ENCODE peak calls at places on chromosome 5, in four cellular contexts. B is fibroblast of villous mesenchyme, Q is sigmoid colon, V is right atrium auricular region. I is an unnamed sample.

GRCh38 chr5:136905571-136905970 is 540.2 kb upstream of the TRPC7 start:
- DNase-seq in B (no peak), Q (no peak), V (no peak), I (no peak)

GRCh38 chr5:56018860-56019259 is 24.1 kb upstream of the IL6ST start:
- DNase-seq in B (no peak), Q (no peak), V (no peak), I (no peak)

GRCh38 chr5:76610196-76610595 is 13.0 kb downstream of the F2RL2 start:
- DNase-seq in B (no peak), Q (no peak), V (no peak), I (no peak)

GRCh38 chr5:164060956-164061355 is 555.5 kb downstream of the MAT2B start:
- DNase-seq in B (no peak), Q (no peak), V (no peak), I (no peak)

GRCh38 chr5:65855758-65856157 is 70.6 kb upstream of the ERBIN start:
- DNase-seq in B (no peak), Q (no peak), V (no peak), I (no peak)

GRCh38 chr5:119420173-119420572 is 32.1 kb upstream of the HSD17B4 start:
- DNase-seq in B (no peak), Q (no peak), V (no peak), I (no peak)

GRCh38 chr5:118698774-118699173 is 289.6 kb downstream of the DTWD2 start:
- DNase-seq in B (no peak), Q (no peak), V (no peak), I (no peak)

GRCh38 chr5:97002983-97003382 is 67.1 kb downstream of the LNPEP start:
- DNase-seq in B (no peak), Q (no peak), V (no peak), I (no peak)

GRCh38 chr5:153983885-153984284 is 54.8 kb downstream of the FAM114A2 start:
- DNase-seq in B (no peak), Q (no peak), V (no peak), I (no peak)

GRCh38 chr5:177300236-177300880 is 3.2 kb downstream of the RAB24 start:
- DNase-seq in B (peak; percentile 90), Q (peak; percentile 76), V (peak; percentile 51), I (no peak)

GRCh38 chr5:172491481-172491880 is 37.2 kb upstream of the SH3PXD2B start:
- DNase-seq in B (no peak), Q (no peak), V (no peak), I (peak; percentile 45)

GRCh38 chr5:110853267-110853666 is 114.5 kb downstream of the SLC25A46 start:
- DNase-seq in B (peak; percentile 27), Q (no peak), V (no peak), I (no peak)

GRCh38 chr5:78467744-78468357 is 107.4 kb downstream of the SCAMP1 start:
- DNase-seq in B (peak; percentile 63), Q (no peak), V (no peak), I (no peak)

GRCh38 chr5:1030801-1031271 is 22.2 kb downstream of the NKD2 start:
- DNase-seq in B (no peak), Q (peak; percentile 61), V (no peak), I (no peak)

GRCh38 chr5:125465703-125466102 is 719.3 kb upstream of the ZNF608 start:
- DNase-seq in B (no peak), Q (no peak), V (no peak), I (no peak)

GRCh38 chr5:96253140-96253539 is 179.9 kb downstream of the PCSK1 start:
- DNase-seq in B (no peak), Q (no peak), V (no peak), I (no peak)

GRCh38 chr5:133877351-133878235 is 90.8 kb downstream of the C5orf15 start:
- DNase-seq in B (no peak), Q (no peak), V (no peak), I (peak; percentile 43)

GRCh38 chr5:167514461-167514860 is 777.0 kb upstream of the WWC1 start:
- DNase-seq in B (no peak), Q (no peak), V (no peak), I (no peak)

GRCh38 chr5:14706615-14707021 is 42.1 kb downstream of the OTULIN start:
- DNase-seq in B (peak; percentile 82), Q (no peak), V (no peak), I (no peak)

GRCh38 chr5:150119421-150120061 is 33.2 kb upstream of the CSF1R start:
- DNase-seq in B (no peak), Q (peak; percentile 60), V (no peak), I (peak; percentile 51)

GRCh38 chr5:140785905-140786686 is at the start of gene PCDHA1:
- DNase-seq in B (no peak), Q (no peak), V (no peak), I (no peak)

GRCh38 chr5:124954784-124955183 is 208.3 kb upstream of the ZNF608 start:
- DNase-seq in B (no peak), Q (no peak), V (no peak), I (no peak)

GRCh38 chr5:126339215-126339805 is 83.9 kb upstream of the GRAMD2B start:
- DNase-seq in B (peak; percentile 78), Q (no peak), V (no peak), I (no peak)

GRCh38 chr5:114447084-114447773 is 85.4 kb downstream of the KCNN2 start:
- DNase-seq in B (no peak), Q (no peak), V (no peak), I (no peak)

GRCh38 chr5:143316844-143317631 is 86.4 kb downstream of the NR3C1 start:
- DNase-seq in B (no peak), Q (no peak), V (no peak), I (no peak)

GRCh38 chr5:123098767-123099513 is 9.9 kb downstream of the PRDM6 start:
- DNase-seq in B (peak; percentile 79), Q (no peak), V (no peak), I (no peak)

GRCh38 chr5:132099073-132099748 is 25.6 kb downstream of the CSF2 start:
- DNase-seq in B (no peak), Q (no peak), V (no peak), I (no peak)

GRCh38 chr5:113292535-113292934 is 142.3 kb downstream of the TSSK1B start:
- DNase-seq in B (peak; percentile 18), Q (no peak), V (no peak), I (no peak)
- H3K4me3 ChIP-seq in B (peak overlapping the region; percentile 77), Q (peak overlapping the region; percentile 62), V (peak overlapping the region; percentile 83), I (peak overlapping the region; percentile 92)

DNA sequence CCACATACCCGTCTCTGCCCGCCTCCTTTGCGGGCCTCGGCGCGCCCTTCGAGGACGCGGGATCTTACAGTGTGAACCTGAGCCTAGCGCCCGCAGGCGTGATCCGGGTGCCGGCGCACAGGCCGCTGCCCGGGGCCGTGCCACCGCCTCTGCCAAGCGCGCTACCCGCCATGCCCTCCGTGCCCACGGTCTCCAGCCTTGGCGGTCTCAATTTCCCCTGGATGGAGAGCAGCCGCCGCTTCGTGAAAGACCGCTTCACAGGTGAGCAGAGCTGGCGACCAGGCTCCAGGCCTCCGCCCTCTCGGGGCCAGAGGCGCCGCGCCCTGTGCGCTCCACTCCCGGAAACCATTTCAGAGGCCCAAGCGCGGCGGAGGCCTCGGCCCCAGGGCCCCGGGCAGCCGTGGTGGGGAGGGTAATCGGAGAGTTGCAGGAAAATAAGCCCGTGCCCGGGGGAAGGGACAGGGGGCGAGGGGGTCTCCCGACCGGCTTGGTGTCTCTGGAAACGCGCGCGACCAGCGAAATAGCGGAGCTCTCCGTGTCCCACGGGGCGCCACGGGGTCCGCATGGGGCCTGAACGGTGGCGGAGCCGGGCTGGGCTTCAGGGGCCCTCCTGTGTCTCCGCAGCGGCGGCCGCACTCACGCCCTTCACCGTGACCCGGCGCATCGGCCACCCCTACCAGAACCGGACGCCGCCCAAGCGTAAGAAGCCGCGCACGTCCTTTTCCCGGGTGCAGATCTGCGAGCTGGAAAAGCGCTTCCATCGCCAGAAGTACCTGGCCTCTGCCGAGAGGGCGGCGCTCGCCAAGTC is 682 bp downstream of the TLX3 start:
- DNase-seq in B (no peak), Q (no peak), V (no peak), I (no peak)
- H3K4me3 ChIP-seq in B (no peak overlapping the region), Q (no peak overlapping the region), V (no peak overlapping the region), I (no peak overlapping the region)

GRCh38 chr5:173572431-173573125 is 43.9 kb downstream of the BOD1 start:
- DNase-seq in B (no peak), Q (peak; percentile 60), V (no peak), I (no peak)
- H3K4me3 ChIP-seq in B (peak overlapping the region; percentile 40), Q (no peak overlapping the region), V (peak overlapping the region; percentile 21), I (no peak overlapping the region)

GRCh38 chr5:2755811-2756210 is 4.3 kb upstream of the IRX2 start:
- DNase-seq in B (no peak), Q (no peak), V (peak; percentile 36), I (no peak)
- H3K4me3 ChIP-seq in B (no peak overlapping the region), Q (peak overlapping the region; percentile 1), V (peak overlapping the region; percentile 42), I (no peak overlapping the region)

DNA sequence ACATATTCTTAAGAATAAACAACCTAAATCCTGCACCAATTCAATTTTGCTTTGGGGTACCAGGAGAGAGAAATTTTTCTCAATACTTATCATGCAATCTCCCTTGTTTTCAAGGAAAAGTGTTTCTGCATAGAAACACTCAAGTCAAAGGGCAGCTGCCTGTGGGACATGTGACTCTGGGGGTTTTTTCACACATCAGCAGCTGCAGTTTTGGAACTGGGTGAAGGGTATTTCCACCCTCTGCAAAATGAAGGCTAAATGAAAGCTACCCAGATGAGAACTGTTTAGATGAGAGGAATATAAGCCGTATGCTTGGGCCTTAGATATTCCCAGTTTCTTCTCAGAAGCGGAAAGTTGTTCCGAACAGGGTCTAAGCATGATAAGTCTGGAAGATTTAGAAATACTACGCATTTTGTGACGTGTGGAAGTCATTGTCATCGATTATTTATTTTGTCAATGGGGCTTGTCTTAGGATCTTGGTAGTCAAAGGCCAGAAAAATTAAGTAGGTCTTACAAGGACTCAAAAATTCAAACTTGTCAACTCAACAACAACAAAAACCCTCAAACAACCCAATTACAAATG is 64.3 kb upstream of the BOD1 start:
- DNase-seq in B (no peak), Q (no peak), V (no peak), I (no peak)
- H3K4me3 ChIP-seq in B (no peak overlapping the region), Q (no peak overlapping the region), V (no peak overlapping the region), I (no peak overlapping the region)

I was measured in RWPE2.